ENCODE peak calls at places on chromosomes 5 and 9, in seven cellular contexts. O is activated T-cell treated with anti-CD3 and anti-CD28 coated beads, Interleukin-2, amount 50 U/mL, for 72 hours; P is memory B cell; C is upper lobe of left lung; N is heart left ventricle; K is naive B cell; B is heart right ventricle. D is an unnamed sample.
A peak's percentile ranks its signal among the peaks of the same experiment; 100 is the strongest.

GRCh38 chr9:132943677-132944293 is 631 bp downstream of the TSC1 start:
- ATAC-seq in O (no peak), P (no peak), C (no peak), N (no peak), K (peak; percentile 8), B (no peak), D (no peak)

GRCh38 chr5:105101597-105101996 is 1539.0 kb upstream of the NUDT12 start:
- ATAC-seq in O (no peak), P (no peak), C (no peak), N (no peak), K (no peak), B (no peak), D (no peak)

GRCh38 chr9:79129865-79130480 is 441.8 kb upstream of the TLE4 start:
- ATAC-seq in O (no peak), P (no peak), C (no peak), N (no peak), K (no peak), B (no peak), D (peak; percentile 53)

GRCh38 chr5:93274291-93274690 is 306.7 kb downstream of the NR2F1-AS1 start:
- ATAC-seq in O (no peak), P (no peak), C (no peak), N (no peak), K (no peak), B (peak; percentile 34), D (no peak)

GRCh38 chr5:169011009-169011408 is 289.9 kb downstream of the SLIT3 start:
- ATAC-seq in O (no peak), P (no peak), C (no peak), N (no peak), K (no peak), B (no peak), D (no peak)

GRCh38 chr5:116562669-116563068 is 12.0 kb downstream of the SEMA6A start:
- ATAC-seq in O (no peak), P (no peak), C (no peak), N (no peak), K (no peak), B (no peak), D (no peak)

GRCh38 chr9:115237383-115238087 is 119.6 kb upstream of the TNC start:
- ATAC-seq in O (no peak), P (no peak), C (no peak), N (peak; percentile 89), K (no peak), B (peak; percentile 56), D (peak; percentile 86)

GRCh38 chr9:137294684-137295312 is 7.3 kb downstream of the NRARP start:
- ATAC-seq in O (peak; percentile 18), P (peak; percentile 11), C (no peak), N (peak; percentile 12), K (peak; percentile 19), B (no peak), D (peak; percentile 9)

GRCh38 chr5:61366841-61367240 is 34.8 kb downstream of the ZSWIM6 start:
- ATAC-seq in O (no peak), P (no peak), C (no peak), N (no peak), K (peak; percentile 65), B (no peak), D (no peak)

GRCh38 chr5:53942724-53943123 is 367.6 kb downstream of the ARL15 start:
- ATAC-seq in O (no peak), P (no peak), C (no peak), N (peak; percentile 77), K (no peak), B (peak; percentile 49), D (peak; percentile 74)

GRCh38 chr9:14318934-14319513 is 5.1 kb upstream of the NFIB start:
- ATAC-seq in O (no peak), P (no peak), C (no peak), N (no peak), K (no peak), B (no peak), D (no peak)

GRCh38 chr9:107768224-107768623 is 278.7 kb upstream of the KLF4 start:
- ATAC-seq in O (no peak), P (no peak), C (no peak), N (peak; percentile 91), K (no peak), B (peak; percentile 95), D (peak; percentile 79)

GRCh38 chr9:134936762-134937555 is 19.2 kb upstream of the FCN1 start:
- ATAC-seq in O (no peak), P (peak; percentile 86), C (no peak), N (no peak), K (peak; percentile 89), B (no peak), D (no peak)

GRCh38 chr9:90799271-90799860 is 2.3 kb upstream of the SYK start:
- ATAC-seq in O (no peak), P (no peak), C (no peak), N (no peak), K (no peak), B (no peak), D (no peak)

GRCh38 chr5:111643499-111643898 is 113.5 kb downstream of the NREP start:
- ATAC-seq in O (no peak), P (no peak), C (no peak), N (no peak), K (no peak), B (no peak), D (no peak)

GRCh38 chr9:2234371-2234893 is 219.3 kb downstream of the SMARCA2 start:
- ATAC-seq in O (no peak), P (no peak), C (peak; percentile 39), N (peak; percentile 79), K (no peak), B (peak; percentile 88), D (no peak)

GRCh38 chr9:83962165-83962564 is 17.9 kb downstream of the HNRNPK start:
- ATAC-seq in O (no peak), P (no peak), C (no peak), N (no peak), K (no peak), B (no peak), D (no peak)

GRCh38 chr9:135804588-135805421 is 102.5 kb downstream of the CAMSAP1 start:
- ATAC-seq in O (no peak), P (no peak), C (peak; percentile 50), N (no peak), K (no peak), B (no peak), D (no peak)

GRCh38 chr5:107504424-107504823 is 166.3 kb downstream of the EFNA5 start:
- ATAC-seq in O (no peak), P (no peak), C (no peak), N (no peak), K (no peak), B (no peak), D (no peak)

GRCh38 chr5:95686661-95687060 is 3.9 kb upstream of the SPATA9 start:
- ATAC-seq in O (no peak), P (no peak), C (no peak), N (no peak), K (no peak), B (no peak), D (no peak)

GRCh38 chr9:105063665-105064247 is 135.8 kb upstream of the ABCA1 start:
- ATAC-seq in O (peak; percentile 95), P (no peak), C (peak; percentile 42), N (peak; percentile 57), K (no peak), B (peak; percentile 45), D (peak; percentile 57)

GRCh38 chr9:89340332-89340731 is 22.0 kb downstream of the SECISBP2 start:
- ATAC-seq in O (peak; percentile 93), P (no peak), C (no peak), N (no peak), K (no peak), B (no peak), D (no peak)

GRCh38 chr9:89837911-89838310 is 233.1 kb downstream of the GADD45G start:
- ATAC-seq in O (no peak), P (no peak), C (no peak), N (no peak), K (no peak), B (no peak), D (no peak)

GRCh38 chr5:114055318-114055788 is 306.5 kb upstream of the KCNN2 start:
- ATAC-seq in O (no peak), P (no peak), C (peak; percentile 69), N (peak; percentile 98), K (no peak), B (peak; percentile 97), D (peak; percentile 83)

GRCh38 chr9:33225319-33226152 is 14.4 kb upstream of the SPINK4 start:
- ATAC-seq in O (peak; percentile 77), P (peak; percentile 18), C (no peak), N (peak; percentile 54), K (peak; percentile 21), B (peak; percentile 64), D (peak; percentile 40)

GRCh38 chr9:126933334-126933980 is 18.9 kb downstream of the RALGPS1 start:
- ATAC-seq in O (no peak), P (no peak), C (no peak), N (no peak), K (no peak), B (no peak), D (no peak)

GRCh38 chr9:108386859-108387384 is 468.9 kb downstream of the ACTL7B start:
- ATAC-seq in O (no peak), P (no peak), C (no peak), N (no peak), K (no peak), B (no peak), D (no peak)

GRCh38 chr9:133323991-133324703 is 11.8 kb downstream of the SURF6 start:
- ATAC-seq in O (no peak), P (no peak), C (no peak), N (no peak), K (no peak), B (no peak), D (no peak)

GRCh38 chr5:181222630-181223040 is 446 bp upstream of the TRIM41 start:
- ATAC-seq in O (peak; percentile 4), P (no peak), C (no peak), N (peak; percentile 9), K (no peak), B (peak; percentile 15), D (peak; percentile 10)

GRCh38 chr5:14105717-14106435 is 37.3 kb upstream of the TRIO start:
- ATAC-seq in O (no peak), P (no peak), C (no peak), N (no peak), K (peak; percentile 28), B (no peak), D (no peak)

GRCh38 chr9:86324308-86324707 is 29.9 kb downstream of the TUT7 start:
- ATAC-seq in O (no peak), P (no peak), C (no peak), N (no peak), K (no peak), B (no peak), D (no peak)

GRCh38 chr5:76041863-76042262 is 41.3 kb upstream of the SV2C start:
- ATAC-seq in O (no peak), P (no peak), C (no peak), N (no peak), K (no peak), B (no peak), D (no peak)

GRCh38 chr5:118692811-118693342 is 295.5 kb downstream of the DTWD2 start:
- ATAC-seq in O (no peak), P (no peak), C (peak; percentile 36), N (peak; percentile 65), K (no peak), B (no peak), D (no peak)

GRCh38 chr9:34001308-34001707 is 47.4 kb downstream of the UBAP2 start:
- ATAC-seq in O (no peak), P (no peak), C (no peak), N (no peak), K (no peak), B (no peak), D (no peak)

GRCh38 chr5:40655138-40655537 is 24.6 kb upstream of the PTGER4 start:
- ATAC-seq in O (peak; percentile 50), P (no peak), C (no peak), N (no peak), K (no peak), B (no peak), D (no peak)

GRCh38 chr9:86281577-86282076 is 711 bp downstream of the ISCA1 start:
- ATAC-seq in O (no peak), P (no peak), C (no peak), N (no peak), K (no peak), B (peak; percentile 40), D (no peak)

GRCh38 chr9:88991066-88992030 is at the start of gene S1PR3:
- ATAC-seq in O (peak; percentile 33), P (no peak), C (no peak), N (peak; percentile 91), K (peak; percentile 44), B (peak; percentile 80), D (peak; percentile 77)

GRCh38 chr5:88819332-88819999 is 63.5 kb downstream of the MEF2C start:
- ATAC-seq in O (no peak), P (peak; percentile 60), C (no peak), N (no peak), K (peak; percentile 61), B (no peak), D (no peak)

D was measured in gastroesophageal sphincter.